ENCODE peak calls at places on chromosomes 5 and 9, in seven cellular contexts. V is kidney; B is CD8-positive, alpha-beta T cell; G is esophagus muscularis mucosa; W is neural progenitor cell; O is AG10803; H is fibroblast of the aortic adventitia. C is an unnamed sample.

GRCh38 chr9:137303031-137303892 is 1.2 kb upstream of the NRARP start:
- DNase-seq in G (no peak), H (no peak), O (no peak), V (peak; percentile 82), W (peak; percentile 70), B (no peak), C (peak; percentile 39)

GRCh38 chr9:120402741-120403542 is 177.0 kb downstream of the CDK5RAP2 start:
- DNase-seq in B (no peak), H (peak; percentile 87), V (no peak), G (no peak), W (no peak), O (peak; percentile 90), C (no peak)

GRCh38 chr9:137484551-137485315 is 25.6 kb upstream of the NSMF start:
- DNase-seq in W (no peak), B (no peak), H (no peak), V (peak; percentile 62), G (no peak), O (no peak), C (no peak)

GRCh38 chr5:117561531-117561930 is 986.9 kb upstream of the SEMA6A start:
- DNase-seq in W (no peak), G (no peak), B (no peak), V (no peak), O (no peak), H (no peak), C (no peak)

GRCh38 chr5:111389390-111390082 is 122.8 kb downstream of the STARD4 start:
- DNase-seq in O (peak; percentile 78), B (no peak), H (peak; percentile 18), V (no peak), W (no peak), G (no peak), C (no peak)

GRCh38 chr5:113089653-113090335 is 113.2 kb downstream of the DCP2 start:
- DNase-seq in O (peak; percentile 13), B (no peak), G (no peak), H (no peak), V (no peak), W (no peak), C (no peak)

GRCh38 chr5:143841446-143841845 is 29.5 kb downstream of the HMHB1 start:
- DNase-seq in G (no peak), O (no peak), V (no peak), H (no peak), B (no peak), W (no peak), C (no peak)

GRCh38 chr5:14580037-14581034 is 1.3 kb upstream of the OTULINL start:
- DNase-seq in V (no peak), G (no peak), H (peak; percentile 17), O (peak; percentile 68), W (no peak), B (no peak), C (no peak)

GRCh38 chr9:36031774-36032565 is 4.7 kb upstream of the RECK start:
- DNase-seq in G (no peak), V (no peak), B (no peak), W (no peak), O (peak; percentile 62), H (no peak), C (no peak)

GRCh38 chr5:103526164-103526915 is 36.2 kb downstream of the NUDT12 start:
- DNase-seq in B (no peak), O (peak; percentile 76), W (no peak), G (no peak), V (no peak), H (peak; percentile 95), C (no peak)

GRCh38 chr9:12817702-12818101 is 42.9 kb downstream of the LURAP1L start:
- DNase-seq in V (peak; percentile 88), G (no peak), O (no peak), W (no peak), B (no peak), H (peak; percentile 63), C (no peak)

GRCh38 chr5:143094087-143094511 is 309.4 kb downstream of the NR3C1 start:
- DNase-seq in B (peak; percentile 10), W (peak; percentile 92), V (no peak), H (peak; percentile 50), G (peak; percentile 91), O (peak; percentile 16), C (no peak)

GRCh38 chr5:119070578-119070827 is 384 bp upstream of the DMXL1 start:
- DNase-seq in W (peak; percentile 93), V (peak; percentile 92), B (no peak), H (no peak), G (peak; percentile 98), O (no peak), C (peak; percentile 81)

GRCh38 chr5:428219-428618 is 14.8 kb upstream of the EXOC3 start:
- DNase-seq in O (no peak), W (no peak), B (no peak), H (no peak), G (no peak), V (peak; percentile 57), C (peak; percentile 35)

GRCh38 chr9:88458716-88459115 is 70.5 kb downstream of the SPIN1 start:
- DNase-seq in G (no peak), H (peak; percentile 82), O (peak; percentile 97), B (no peak), W (no peak), V (no peak), C (no peak)

GRCh38 chr5:133679534-133679933 is 67.2 kb upstream of the FSTL4 start:
- DNase-seq in H (no peak), B (no peak), W (no peak), O (no peak), G (no peak), V (no peak), C (no peak)

GRCh38 chr5:134649163-134649916 is 755 bp downstream of the SEC24A start:
- DNase-seq in G (no peak), V (peak; percentile 85), O (no peak), W (no peak), H (peak; percentile 13), B (no peak), C (no peak)

GRCh38 chr9:129320575-129321311 is 142.7 kb upstream of the IER5L start:
- DNase-seq in G (no peak), H (peak; percentile 91), V (peak; percentile 90), O (peak; percentile 88), B (peak; percentile 53), W (peak; percentile 65), C (peak; percentile 79)

GRCh38 chr9:137385061-137385655 is 37.8 kb downstream of the EXD3 start:
- DNase-seq in W (no peak), V (peak; percentile 61), O (no peak), G (no peak), H (no peak), B (no peak), C (no peak)

GRCh38 chr9:111900934-111901612 is 4.5 kb downstream of the UGCG start:
- DNase-seq in G (no peak), H (peak; percentile 66), O (peak; percentile 25), W (no peak), B (no peak), V (no peak), C (no peak)

GRCh38 chr9:111904889-111905288 is 8.3 kb downstream of the UGCG start:
- DNase-seq in G (no peak), W (no peak), V (no peak), B (no peak), O (no peak), H (no peak), C (no peak)

GRCh38 chr9:111902396-111903147 is 6.0 kb downstream of the UGCG start:
- DNase-seq in G (no peak), B (no peak), V (no peak), H (peak; percentile 67), W (no peak), O (no peak), C (no peak)

GRCh38 chr9:111900081-111900805 is 3.6 kb downstream of the UGCG start:
- DNase-seq in B (no peak), W (no peak), O (peak; percentile 39), V (no peak), G (no peak), H (peak; percentile 63), C (no peak)

GRCh38 chr9:111903996-111904395 is 7.4 kb downstream of the UGCG start:
- DNase-seq in O (no peak), W (no peak), B (no peak), V (no peak), H (no peak), G (no peak), C (no peak)
- H3K4me3 ChIP-seq in O (no peak overlapping the region), W (no peak overlapping the region), B (no peak overlapping the region), V (no peak overlapping the region), H (no peak overlapping the region), G (no peak overlapping the region), C (no peak overlapping the region)

DNA sequence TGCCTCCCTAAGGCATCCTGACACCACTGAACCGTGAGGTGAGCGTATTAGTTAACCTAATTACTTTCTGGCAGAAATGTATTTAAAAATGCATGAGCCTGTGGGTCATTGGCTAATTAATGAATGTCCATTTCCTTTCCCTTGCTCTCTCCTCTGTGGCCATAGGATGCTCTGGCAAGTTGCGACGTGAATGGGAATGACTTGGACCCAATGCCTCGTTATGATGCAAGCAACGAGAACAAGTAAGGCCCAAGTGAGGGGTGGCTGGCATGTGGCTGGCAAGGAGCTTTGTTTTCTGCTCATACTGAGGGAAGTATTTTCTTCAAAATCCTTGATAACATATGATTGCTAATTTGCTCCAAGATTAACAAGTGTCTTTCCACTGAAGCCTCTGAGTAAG is 136.3 kb downstream of the PCSK5 start:
- DNase-seq in V (no peak), O (no peak), W (no peak), G (no peak), H (no peak), B (no peak), C (no peak)
- H3K4me3 ChIP-seq in V (no peak overlapping the region), O (no peak overlapping the region), W (no peak overlapping the region), G (no peak overlapping the region), H (no peak overlapping the region), B (no peak overlapping the region), C (no peak overlapping the region)

GRCh38 chr9:97696823-97697601 is at the start of gene XPA:
- DNase-seq in G (peak; percentile 97), B (peak; percentile 97), O (peak; percentile 89), H (peak; percentile 91), W (peak; percentile 99), V (peak; percentile 99), C (peak; percentile 89)

GRCh38 chr9:97696025-97696822 is 916 bp downstream of the XPA start:
- DNase-seq in H (peak; percentile 46), O (peak; percentile 31), G (no peak), B (no peak), W (no peak), V (no peak), C (no peak)

GRCh38 chr9:97695390-97695789 is 1.8 kb downstream of the XPA start:
- DNase-seq in G (no peak), O (no peak), H (no peak), W (no peak), B (no peak), V (no peak), C (no peak)

GRCh38 chr9:97698865-97699264 is 1.7 kb upstream of the XPA start:
- DNase-seq in W (no peak), G (no peak), O (no peak), V (peak; percentile 78), B (no peak), H (no peak), C (no peak)

DNA sequence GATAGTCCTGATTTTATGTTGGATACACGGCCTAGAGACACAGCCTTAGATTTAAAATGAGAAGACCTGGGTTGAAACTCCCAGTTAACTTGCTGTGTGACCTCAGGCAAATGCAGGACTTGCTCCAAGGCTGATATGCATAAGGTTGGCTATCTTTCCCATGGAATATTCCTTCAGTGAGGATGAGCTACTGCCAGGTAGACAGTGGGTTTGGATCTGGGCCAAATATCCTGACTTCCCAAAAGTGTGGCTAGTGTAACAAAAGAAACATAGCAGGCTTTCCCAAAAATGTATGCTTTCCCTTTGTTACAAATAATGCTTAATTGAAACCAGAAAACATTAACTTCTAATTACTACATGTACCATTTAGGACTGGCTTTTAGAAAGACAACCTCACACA is 697 bp upstream of the XPA start:
- DNase-seq in H (no peak), W (no peak), B (no peak), V (no peak), G (no peak), O (no peak), C (no peak)
- H3K4me3 ChIP-seq in H (no peak overlapping the region), W (peak overlapping the region; percentile 86), B (peak overlapping the region; percentile 68), V (peak overlapping the region; percentile 68), G (peak overlapping the region; percentile 78), O (no peak overlapping the region), C (peak overlapping the region; percentile 76)

GRCh38 chr5:37955748-37956147 is 115.9 kb upstream of the GDNF start:
- DNase-seq in O (no peak), W (no peak), G (no peak), H (no peak), B (no peak), V (no peak), C (no peak)
- H3K4me3 ChIP-seq in O (no peak overlapping the region), W (no peak overlapping the region), G (no peak overlapping the region), H (no peak overlapping the region), B (no peak overlapping the region), V (no peak overlapping the region), C (no peak overlapping the region)